ENCODE peak calls at places on chromosomes 16 and 17, in nine cellular contexts. One of them, this sample, is unnamed.

GRCh38 chr17:42843358-42843934 is 934 bp upstream of the AOC2 start:
- DNase-seq in endodermal cell: peak; percentile 82
- DNase-seq in K562: peak; percentile 62
- DNase-seq in prostate gland: peak; percentile 33
- DNase-seq in RWPE1: peak; percentile 78
- DNase-seq in keratinocyte: no peak
- DNase-seq in Panc1: peak; percentile 43
- DNase-seq in mammary epithelial cell: peak; percentile 42
- DNase-seq in neural progenitor cell: peak; percentile 72
- DNase-seq in this sample: peak; percentile 51

GRCh38 chr17:59357929-59358328 is 26.5 kb downstream of the YPEL2 start:
- DNase-seq in neural progenitor cell: no peak
- DNase-seq in prostate gland: no peak
- DNase-seq in RWPE1: peak; percentile 39
- DNase-seq in mammary epithelial cell: peak; percentile 85
- DNase-seq in Panc1: no peak
- DNase-seq in endodermal cell: no peak
- DNase-seq in keratinocyte: no peak
- DNase-seq in K562: no peak
- DNase-seq in this sample: no peak

GRCh38 chr17:78839173-78839761 is 1.3 kb downstream of the USP36 start:
- DNase-seq in mammary epithelial cell: peak; percentile 71
- DNase-seq in RWPE1: peak; percentile 75
- DNase-seq in prostate gland: no peak
- DNase-seq in neural progenitor cell: no peak
- DNase-seq in endodermal cell: no peak
- DNase-seq in K562: peak; percentile 6
- DNase-seq in keratinocyte: no peak
- DNase-seq in Panc1: no peak
- DNase-seq in this sample: no peak

GRCh38 chr17:35931794-35932419 is 1.3 kb upstream of the RDM1 start:
- DNase-seq in mammary epithelial cell: no peak
- DNase-seq in RWPE1: no peak
- DNase-seq in keratinocyte: no peak
- DNase-seq in neural progenitor cell: no peak
- DNase-seq in Panc1: no peak
- DNase-seq in prostate gland: no peak
- DNase-seq in K562: no peak
- DNase-seq in endodermal cell: no peak
- DNase-seq in this sample: no peak

GRCh38 chr16:59060212-59060611 is 326.1 kb upstream of the GOT2 start:
- DNase-seq in prostate gland: no peak
- DNase-seq in keratinocyte: no peak
- DNase-seq in neural progenitor cell: no peak
- DNase-seq in RWPE1: no peak
- DNase-seq in mammary epithelial cell: peak; percentile 79
- DNase-seq in K562: no peak
- DNase-seq in endodermal cell: no peak
- DNase-seq in Panc1: no peak
- DNase-seq in this sample: no peak

GRCh38 chr17:19720631-19721426 is 4.4 kb upstream of the SLC47A2 start:
- DNase-seq in keratinocyte: no peak
- DNase-seq in Panc1: no peak
- DNase-seq in mammary epithelial cell: no peak
- DNase-seq in K562: no peak
- DNase-seq in prostate gland: no peak
- DNase-seq in endodermal cell: peak; percentile 43
- DNase-seq in RWPE1: no peak
- DNase-seq in neural progenitor cell: no peak
- DNase-seq in this sample: no peak

GRCh38 chr16:51900221-51900780 is 646.6 kb downstream of the TOX3 start:
- DNase-seq in RWPE1: no peak
- DNase-seq in endodermal cell: no peak
- DNase-seq in prostate gland: no peak
- DNase-seq in Panc1: no peak
- DNase-seq in keratinocyte: no peak
- DNase-seq in mammary epithelial cell: no peak
- DNase-seq in neural progenitor cell: no peak
- DNase-seq in K562: no peak
- DNase-seq in this sample: no peak

GRCh38 chr16:71484006-71484893 is 4.9 kb downstream of the ZNF19 start:
- DNase-seq in RWPE1: peak; percentile 83
- DNase-seq in keratinocyte: peak; percentile 54
- DNase-seq in prostate gland: peak; percentile 86
- DNase-seq in Panc1: no peak
- DNase-seq in endodermal cell: peak; percentile 90
- DNase-seq in mammary epithelial cell: peak; percentile 91
- DNase-seq in K562: peak; percentile 87
- DNase-seq in neural progenitor cell: peak; percentile 87
- DNase-seq in this sample: peak; percentile 93

GRCh38 chr17:18129041-18129502 is 20.5 kb downstream of the MYO15A start:
- DNase-seq in endodermal cell: no peak
- DNase-seq in neural progenitor cell: no peak
- DNase-seq in keratinocyte: no peak
- DNase-seq in K562: no peak
- DNase-seq in Panc1: no peak
- DNase-seq in RWPE1: peak; percentile 53
- DNase-seq in mammary epithelial cell: peak; percentile 71
- DNase-seq in prostate gland: peak; percentile 83
- DNase-seq in this sample: no peak

GRCh38 chr16:8678068-8678927 is 3.9 kb downstream of the ABAT start:
- DNase-seq in endodermal cell: no peak
- DNase-seq in keratinocyte: no peak
- DNase-seq in K562: no peak
- DNase-seq in prostate gland: no peak
- DNase-seq in Panc1: no peak
- DNase-seq in mammary epithelial cell: peak; percentile 84
- DNase-seq in RWPE1: peak; percentile 90
- DNase-seq in neural progenitor cell: no peak
- DNase-seq in this sample: no peak

DNA sequence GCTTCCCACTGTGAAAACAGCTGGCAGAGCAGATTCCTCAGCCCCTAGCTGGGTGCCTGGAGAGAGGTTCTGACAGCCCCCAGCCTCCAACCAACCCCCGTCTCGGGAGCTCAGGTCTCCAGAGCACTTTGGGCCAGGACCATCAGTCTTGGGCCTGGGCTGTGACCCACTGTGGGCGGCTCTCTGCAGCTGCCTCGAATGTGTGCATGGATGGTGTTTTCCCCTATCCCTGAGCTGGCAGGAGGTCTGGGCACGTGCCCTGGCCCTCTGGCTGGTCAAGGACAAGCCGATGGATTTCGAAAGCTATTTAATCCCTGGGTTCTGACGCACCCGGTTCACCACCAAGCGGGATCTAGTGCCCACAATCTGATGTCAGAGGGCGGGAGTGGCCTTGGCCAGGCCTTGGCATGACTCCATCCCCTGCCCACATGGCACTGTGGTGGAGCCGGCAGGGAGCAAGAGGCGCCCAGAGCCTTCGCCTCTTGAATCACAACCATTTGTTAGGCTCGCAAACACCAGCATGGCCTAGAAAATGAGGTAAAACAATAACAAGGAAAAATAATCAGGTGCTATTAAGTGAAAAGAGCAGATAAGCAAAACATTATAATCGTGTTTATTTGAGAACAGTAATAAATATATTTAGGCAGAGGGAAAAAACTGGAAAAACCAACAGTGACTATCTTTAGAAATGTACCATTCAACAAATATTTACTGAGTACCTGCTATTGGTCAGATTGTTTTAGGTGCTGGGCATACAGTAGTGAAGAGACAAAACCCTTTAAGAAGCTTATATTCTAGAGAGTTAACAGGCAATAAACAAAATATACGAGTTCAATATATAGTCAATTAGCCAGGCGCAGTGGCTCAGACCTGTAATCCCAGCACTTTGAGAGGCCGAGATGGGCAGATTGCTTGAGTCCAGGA is 69.3 kb upstream of the TOB1 start:
- DNase-seq in neural progenitor cell: no peak
- DNase-seq in endodermal cell: no peak
- DNase-seq in Panc1: no peak
- DNase-seq in K562: no peak
- DNase-seq in RWPE1: peak; percentile 67
- DNase-seq in prostate gland: no peak
- DNase-seq in mammary epithelial cell: peak; percentile 95
- DNase-seq in keratinocyte: no peak
- DNase-seq in this sample: no peak
- H3K27ac ChIP-seq in neural progenitor cell: no peak overlapping the region
- H3K27ac ChIP-seq in endodermal cell: no peak overlapping the region
- H3K27ac ChIP-seq in Panc1: no peak overlapping the region
- H3K27ac ChIP-seq in K562: peak overlapping the region; percentile 71
- H3K27ac ChIP-seq in RWPE1: peak overlapping the region; percentile 91
- H3K27ac ChIP-seq in prostate gland: peak overlapping the region; percentile 76
- H3K27ac ChIP-seq in mammary epithelial cell: peak overlapping the region; percentile 26
- H3K27ac ChIP-seq in keratinocyte: no peak overlapping the region
- H3K27ac ChIP-seq in this sample: no peak overlapping the region

DNA sequence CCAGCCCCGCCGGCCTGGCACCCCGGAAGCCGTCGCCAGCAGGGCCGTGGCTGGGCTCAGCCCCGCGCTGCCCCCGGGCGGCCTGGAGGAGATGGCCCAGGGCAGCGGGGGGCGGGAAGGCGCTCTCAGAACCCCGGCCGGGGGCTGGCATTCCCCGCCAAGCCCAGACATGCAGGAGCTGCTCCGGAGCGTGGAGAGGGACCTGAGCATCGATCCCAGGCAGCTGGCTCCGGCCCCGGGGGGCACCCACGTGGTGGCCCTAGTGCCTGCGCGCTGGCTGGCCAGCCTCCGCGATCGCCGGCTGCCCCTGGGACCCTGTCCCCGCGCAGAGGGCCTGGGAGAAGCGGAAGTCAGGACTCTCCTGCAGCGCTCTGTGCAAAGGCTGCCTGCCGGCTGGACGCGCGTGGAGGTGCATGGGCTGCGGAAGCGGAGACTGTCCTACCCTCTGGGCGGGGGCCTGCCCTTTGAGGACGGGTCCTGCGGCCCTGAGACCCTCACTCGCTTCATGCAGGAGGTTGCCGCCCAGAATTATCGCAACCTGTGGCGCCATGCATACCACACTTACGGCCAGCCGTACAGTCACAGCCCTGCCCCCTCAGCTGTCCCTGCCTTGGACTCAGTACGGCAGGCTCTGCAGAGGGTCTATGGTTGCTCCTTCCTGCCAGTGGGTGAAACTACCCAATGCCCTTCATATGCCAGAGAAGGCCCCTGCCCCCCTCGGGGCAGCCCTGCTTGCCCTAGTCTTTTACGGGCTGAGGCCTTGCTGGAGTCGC is 551 bp downstream of the WDR81 start:
- DNase-seq in mammary epithelial cell: no peak
- DNase-seq in neural progenitor cell: peak; percentile 64
- DNase-seq in RWPE1: peak; percentile 38
- DNase-seq in K562: no peak
- DNase-seq in prostate gland: no peak
- DNase-seq in Panc1: no peak
- DNase-seq in keratinocyte: no peak
- DNase-seq in endodermal cell: peak; percentile 82
- DNase-seq in this sample: no peak
- TF ChIP-seq CTCF in mammary epithelial cell: no peak
- TF ChIP-seq CTCF in neural progenitor cell: no peak
- TF ChIP-seq CTCF in RWPE1: peak; percentile 29
- TF ChIP-seq CTCF in K562: no peak
- TF ChIP-seq CTCF in prostate gland: no peak
- TF ChIP-seq CTCF in Panc1: no peak
- TF ChIP-seq CTCF in keratinocyte: no peak
- TF ChIP-seq CTCF in endodermal cell: no peak
- TF ChIP-seq CTCF in this sample: no peak

DNA sequence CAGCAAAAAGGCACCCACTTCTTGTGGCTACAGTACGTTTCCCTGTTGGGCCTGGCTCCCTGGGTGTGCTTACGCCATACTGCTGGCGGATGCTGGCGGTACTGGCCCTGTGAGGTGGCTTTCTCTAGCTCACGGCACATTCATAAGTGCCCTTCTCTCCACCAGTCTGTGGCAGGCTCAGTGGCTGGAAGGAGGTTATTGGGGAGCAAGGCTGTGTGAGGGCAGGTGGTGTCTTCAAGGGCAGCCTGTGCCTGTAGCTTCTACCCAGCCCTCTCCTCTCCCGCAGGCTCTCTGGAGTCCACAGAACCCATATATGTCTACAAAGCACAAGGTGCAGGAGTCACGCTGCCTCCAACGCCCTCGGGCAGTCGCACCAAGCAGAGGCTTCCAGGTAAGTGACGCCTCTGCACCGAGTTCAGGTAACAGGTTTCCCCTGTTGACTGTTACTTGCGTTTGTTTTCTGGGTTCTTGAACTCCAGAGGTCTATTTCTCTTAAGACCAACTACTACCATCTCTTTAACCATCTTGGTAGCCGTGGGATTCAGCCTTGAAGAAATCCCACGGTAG is 20.6 kb downstream of the NTAN1 start:
- DNase-seq in neural progenitor cell: no peak
- DNase-seq in RWPE1: no peak
- DNase-seq in mammary epithelial cell: no peak
- DNase-seq in keratinocyte: no peak
- DNase-seq in K562: no peak
- DNase-seq in endodermal cell: no peak
- DNase-seq in Panc1: no peak
- DNase-seq in prostate gland: no peak
- DNase-seq in this sample: no peak
- H3K27ac ChIP-seq in neural progenitor cell: no peak overlapping the region
- H3K27ac ChIP-seq in RWPE1: peak overlapping the region; percentile 2
- H3K27ac ChIP-seq in mammary epithelial cell: no peak overlapping the region
- H3K27ac ChIP-seq in keratinocyte: no peak overlapping the region
- H3K27ac ChIP-seq in K562: no peak overlapping the region
- H3K27ac ChIP-seq in endodermal cell: no peak overlapping the region
- H3K27ac ChIP-seq in Panc1: no peak overlapping the region
- H3K27ac ChIP-seq in prostate gland: no peak overlapping the region
- H3K27ac ChIP-seq in this sample: no peak overlapping the region

DNA sequence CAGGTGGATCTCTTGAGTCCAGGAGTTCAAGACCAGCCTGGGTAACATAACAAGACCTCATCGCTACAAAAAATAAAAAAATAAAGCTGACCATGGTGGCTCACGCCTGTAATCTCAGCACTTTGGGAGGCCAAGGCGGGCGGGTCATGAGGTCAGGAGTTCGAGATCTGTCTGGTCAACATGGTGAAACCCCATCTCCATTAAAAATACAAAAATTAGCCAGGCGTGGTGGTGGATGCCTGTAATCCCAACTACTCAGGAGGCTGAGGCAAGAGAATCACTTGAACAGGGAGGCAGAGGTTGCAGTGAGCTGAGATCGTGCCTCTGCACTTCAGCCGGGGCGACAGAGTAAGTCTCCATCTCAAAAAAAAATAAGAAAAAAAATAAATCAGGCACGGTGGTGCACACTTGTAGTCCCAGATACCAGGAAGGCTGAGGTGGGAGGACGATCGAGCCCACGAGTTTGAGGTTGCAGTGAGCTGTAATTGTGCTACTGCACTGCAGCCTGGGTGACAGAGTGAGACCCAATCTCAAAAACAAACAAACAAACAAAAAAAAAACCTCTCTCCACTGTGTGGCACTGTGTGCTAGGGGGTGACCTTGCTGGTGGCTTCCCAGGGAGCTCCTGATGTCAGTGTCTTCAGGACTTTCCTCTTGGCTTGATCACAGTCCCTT is 19.8 kb upstream of the MAPK3 start:
- DNase-seq in Panc1: peak; percentile 15
- DNase-seq in neural progenitor cell: peak; percentile 46
- DNase-seq in K562: no peak
- DNase-seq in keratinocyte: no peak
- DNase-seq in mammary epithelial cell: no peak
- DNase-seq in RWPE1: no peak
- DNase-seq in prostate gland: no peak
- DNase-seq in endodermal cell: peak; percentile 54
- DNase-seq in this sample: no peak
- TF ChIP-seq CTCF in Panc1: no peak
- TF ChIP-seq CTCF in neural progenitor cell: peak; percentile 43
- TF ChIP-seq CTCF in K562: peak; percentile 54
- TF ChIP-seq CTCF in keratinocyte: no peak
- TF ChIP-seq CTCF in mammary epithelial cell: peak; percentile 25
- TF ChIP-seq CTCF in RWPE1: no peak
- TF ChIP-seq CTCF in prostate gland: no peak
- TF ChIP-seq CTCF in endodermal cell: peak; percentile 57
- TF ChIP-seq CTCF in this sample: peak; percentile 48

GRCh38 chr16:23248261-23249194 is 53.6 kb upstream of the SCNN1B start:
- DNase-seq in neural progenitor cell: no peak
- DNase-seq in K562: no peak
- DNase-seq in keratinocyte: no peak
- DNase-seq in Panc1: no peak
- DNase-seq in endodermal cell: no peak
- DNase-seq in RWPE1: no peak
- DNase-seq in prostate gland: no peak
- DNase-seq in mammary epithelial cell: peak; percentile 79
- DNase-seq in this sample: no peak
- H3K27ac ChIP-seq in neural progenitor cell: no peak overlapping the region
- H3K27ac ChIP-seq in K562: no peak overlapping the region
- H3K27ac ChIP-seq in keratinocyte: no peak overlapping the region
- H3K27ac ChIP-seq in Panc1: no peak overlapping the region
- H3K27ac ChIP-seq in endodermal cell: no peak overlapping the region
- H3K27ac ChIP-seq in RWPE1: no peak overlapping the region
- H3K27ac ChIP-seq in prostate gland: no peak overlapping the region
- H3K27ac ChIP-seq in mammary epithelial cell: peak overlapping the region; percentile 7
- H3K27ac ChIP-seq in this sample: no peak overlapping the region